ENCODE peak calls at places on chromosomes 11 and 22, in eight cellular contexts. H is vagina, B is tibial nerve, R is type B pancreatic cell, F is AG10803, C is left cardiac atrium, S is renal cortical epithelial cell, Z is NCI-H1092. L is an unnamed sample.

GRCh38 chr11:12280838-12281565 is 96.4 kb upstream of the PARVA start:
- DNase-seq in H (peak; percentile 95), C (no peak), S (no peak), R (peak; percentile 54), B (no peak), Z (no peak), F (no peak), L (no peak)

GRCh38 chr11:57649826-57650738 is at the start of gene YPEL4:
- DNase-seq in H (no peak), C (peak; percentile 61), R (no peak), S (peak; percentile 65), F (peak; percentile 74), B (no peak), Z (no peak), L (no peak)

GRCh38 chr11:23134627-23135026 is 274.4 kb upstream of the CCDC179 start:
- DNase-seq in C (no peak), F (no peak), S (no peak), R (no peak), B (no peak), H (no peak), Z (no peak), L (no peak)

GRCh38 chr11:9776203-9776602 is 112.3 kb downstream of the SWAP70 start:
- DNase-seq in B (no peak), F (no peak), R (no peak), Z (no peak), H (no peak), C (no peak), S (no peak), L (no peak)

GRCh38 chr11:114278342-114279065 is 17.7 kb upstream of the NNMT start:
- DNase-seq in B (no peak), H (peak; percentile 49), F (no peak), S (no peak), R (no peak), C (no peak), Z (no peak), L (no peak)

GRCh38 chr11:133354069-133354468 is 178.2 kb downstream of the OPCML start:
- DNase-seq in H (no peak), Z (no peak), B (no peak), C (no peak), F (no peak), R (no peak), S (no peak), L (no peak)

GRCh38 chr11:43575931-43576833 is 104.4 kb upstream of the HSD17B12 start:
- DNase-seq in Z (no peak), B (no peak), C (no peak), H (no peak), S (no peak), R (no peak), F (no peak), L (no peak)

GRCh38 chr22:37165940-37166674 is 16.4 kb upstream of the IL2RB start:
- DNase-seq in B (no peak), H (no peak), C (peak; percentile 18), F (no peak), R (no peak), S (no peak), Z (no peak), L (no peak)

GRCh38 chr11:2531277-2531986 is 86.6 kb downstream of the KCNQ1 start:
- DNase-seq in C (peak; percentile 73), Z (peak; percentile 48), S (peak; percentile 11), H (no peak), F (peak; percentile 34), B (peak; percentile 81), R (peak; percentile 88), L (peak; percentile 47)

GRCh38 chr22:48661984-48662383 is 1165.7 kb downstream of the BRD1 start:
- DNase-seq in R (no peak), S (no peak), Z (no peak), H (no peak), F (no peak), C (no peak), B (no peak), L (no peak)

GRCh38 chr22:38310518-38311330 is 6.5 kb downstream of the CSNK1E start:
- DNase-seq in C (no peak), H (no peak), Z (no peak), R (no peak), S (no peak), F (peak; percentile 29), B (no peak), L (no peak)

GRCh38 chr11:66476841-66477251 is 3.4 kb upstream of the DPP3 start:
- DNase-seq in B (no peak), R (no peak), F (no peak), C (no peak), H (no peak), Z (no peak), S (no peak), L (no peak)

GRCh38 chr11:77147668-77148321 is 19.7 kb downstream of the MYO7A start:
- DNase-seq in B (no peak), S (no peak), R (no peak), F (no peak), Z (peak; percentile 10), H (no peak), C (no peak), L (peak; percentile 8)

GRCh38 chr11:114463999-114464398 is 24.7 kb downstream of the REXO2 start:
- DNase-seq in R (no peak), B (no peak), S (no peak), Z (no peak), F (no peak), H (no peak), C (no peak), L (no peak)

GRCh38 chr11:71505001-71505400 is 22.1 kb upstream of the KRTAP5-7 start:
- DNase-seq in H (no peak), F (no peak), S (no peak), R (no peak), Z (peak; percentile 18), C (no peak), B (no peak), L (no peak)

GRCh38 chr22:47114813-47115517 is 352.5 kb downstream of the TBC1D22A start:
- DNase-seq in H (no peak), B (no peak), S (no peak), F (no peak), R (no peak), Z (no peak), C (no peak), L (no peak)

GRCh38 chr22:41557401-41558240 is 3.2 kb upstream of the CSDC2 start:
- DNase-seq in F (peak; percentile 80), R (no peak), H (no peak), S (peak; percentile 57), Z (peak; percentile 69), B (peak; percentile 57), C (peak; percentile 84), L (no peak)

GRCh38 chr11:28195449-28195848 is 87.3 kb downstream of the METTL15 start:
- DNase-seq in S (no peak), F (no peak), B (no peak), R (no peak), H (no peak), Z (no peak), C (no peak), L (no peak)

GRCh38 chr11:82701847-82702520 is 31.7 kb downstream of the FAM181B start:
- DNase-seq in Z (no peak), B (peak; percentile 30), F (peak; percentile 17), R (no peak), S (peak; percentile 29), C (no peak), H (no peak), L (peak; percentile 47)

GRCh38 chr22:26579331-26579886 is 10.5 kb downstream of the TPST2 start:
- DNase-seq in F (no peak), C (no peak), B (no peak), R (no peak), Z (no peak), H (no peak), S (no peak), L (no peak)

GRCh38 chr11:36719708-36720107 is 121.7 kb upstream of the RAG2 start:
- DNase-seq in F (no peak), C (no peak), B (no peak), Z (no peak), H (no peak), S (no peak), R (no peak), L (no peak)

GRCh38 chr22:19706661-19707151 is 7.6 kb upstream of the SEPTIN5 start:
- DNase-seq in H (no peak), S (no peak), Z (no peak), B (no peak), C (no peak), F (no peak), R (no peak), L (no peak)

GRCh38 chr11:8604078-8604723 is 10.2 kb upstream of the STK33 start:
- DNase-seq in F (peak; percentile 100), Z (no peak), B (peak; percentile 51), H (peak; percentile 70), R (no peak), C (peak; percentile 55), S (peak; percentile 100), L (peak; percentile 16)

GRCh38 chr11:96960926-96961325 is 571.1 kb downstream of the JRKL start:
- DNase-seq in R (no peak), B (no peak), F (no peak), H (no peak), Z (no peak), C (no peak), S (no peak), L (no peak)

GRCh38 chr11:111694851-111695250 is 71.3 kb downstream of the PPP2R1B start:
- DNase-seq in H (no peak), B (peak; percentile 24), R (no peak), S (peak; percentile 96), C (peak; percentile 41), Z (no peak), F (peak; percentile 89), L (no peak)

GRCh38 chr11:1078191-1078601 is 3.5 kb downstream of the MUC2 start:
- DNase-seq in R (no peak), S (no peak), B (no peak), H (no peak), Z (no peak), C (peak; percentile 15), F (no peak), L (no peak)

GRCh38 chr11:117315285-117316196 is 515 bp downstream of the BACE1 start:
- DNase-seq in B (no peak), F (no peak), R (no peak), C (no peak), Z (no peak), H (no peak), S (no peak), L (no peak)

GRCh38 chr11:2673871-2674471 is 25.8 kb downstream of the KCNQ1OT1 start:
- DNase-seq in F (no peak), Z (no peak), R (peak; percentile 58), B (no peak), S (no peak), C (peak; percentile 10), H (peak; percentile 61), L (no peak)

GRCh38 chr11:14323118-14323676 is 35.8 kb downstream of the RRAS2 start:
- DNase-seq in C (no peak), R (no peak), B (no peak), S (no peak), F (no peak), H (no peak), Z (no peak), L (no peak)

GRCh38 chr11:36129955-36130354 is 159.3 kb downstream of the COMMD9 start:
- DNase-seq in H (no peak), S (no peak), F (no peak), C (no peak), R (no peak), Z (no peak), B (no peak), L (no peak)

GRCh38 chr11:88475991-88476418 is 138.5 kb upstream of the CTSC start:
- DNase-seq in B (no peak), R (no peak), H (no peak), S (peak; percentile 58), C (no peak), Z (no peak), F (peak; percentile 93), L (no peak)

GRCh38 chr11:28963189-28963588 is 855.0 kb downstream of the METTL15 start:
- DNase-seq in S (peak; percentile 45), C (no peak), Z (no peak), H (no peak), F (peak; percentile 84), R (no peak), B (no peak), L (no peak)

GRCh38 chr11:88618716-88619462 is 281.4 kb upstream of the CTSC start:
- DNase-seq in Z (no peak), F (no peak), H (no peak), C (no peak), R (no peak), S (no peak), B (no peak), L (no peak)

GRCh38 chr22:46107089-46107664 is 43.1 kb upstream of the PPARA start:
- DNase-seq in H (no peak), C (no peak), F (no peak), Z (peak; percentile 45), S (no peak), R (no peak), B (no peak), L (peak; percentile 59)